ENCODE peak calls at places on chromosomes 12 and 14, in four cellular contexts. F is endothelial cell of umbilical vein, R is HepG2, V is K562. D is an unnamed sample.
A peak's percentile ranks its signal among the peaks of the same experiment; 100 is the strongest.

GRCh38 chr12:3692616-3693365 is 60.1 kb downstream of the CRACR2A start:
- DNase-seq in F (no peak), R (no peak), V (no peak), D (no peak)

GRCh38 chr12:25322918-25323773 is 72.4 kb upstream of the KRAS start:
- DNase-seq in R (no peak), V (no peak), F (peak; percentile 80), D (no peak)

GRCh38 chr14:92475451-92476187 is 38.0 kb upstream of the RIN3 start:
- DNase-seq in V (no peak), R (peak; percentile 41), F (peak; percentile 52), D (no peak)

GRCh38 chr12:116274552-116275375 is 2.7 kb downstream of the MED13L start:
- DNase-seq in V (no peak), R (no peak), F (no peak), D (no peak)

GRCh38 chr12:111443586-111443985 is 37.9 kb downstream of the SH2B3 start:
- DNase-seq in R (no peak), V (no peak), F (no peak), D (no peak)

GRCh38 chr12:25323774-25324086 is 73.0 kb upstream of the KRAS start:
- DNase-seq in V (no peak), R (no peak), F (no peak), D (no peak)

GRCh38 chr14:24365600-24366374 is 2.2 kb upstream of the NFATC4 start:
- DNase-seq in R (peak; percentile 93), V (no peak), F (peak; percentile 97), D (no peak)

GRCh38 chr12:30003321-30003720 is 219.6 kb upstream of the TMTC1 start:
- DNase-seq in R (no peak), V (no peak), F (no peak), D (no peak)

GRCh38 chr12:1222858-1223644 is 232.0 kb downstream of the ERC1 start:
- DNase-seq in V (no peak), F (no peak), R (no peak), D (no peak)

GRCh38 chr14:32559595-32559994 is 230.5 kb downstream of the AKAP6 start:
- DNase-seq in F (no peak), R (no peak), V (no peak), D (no peak)

DNA sequence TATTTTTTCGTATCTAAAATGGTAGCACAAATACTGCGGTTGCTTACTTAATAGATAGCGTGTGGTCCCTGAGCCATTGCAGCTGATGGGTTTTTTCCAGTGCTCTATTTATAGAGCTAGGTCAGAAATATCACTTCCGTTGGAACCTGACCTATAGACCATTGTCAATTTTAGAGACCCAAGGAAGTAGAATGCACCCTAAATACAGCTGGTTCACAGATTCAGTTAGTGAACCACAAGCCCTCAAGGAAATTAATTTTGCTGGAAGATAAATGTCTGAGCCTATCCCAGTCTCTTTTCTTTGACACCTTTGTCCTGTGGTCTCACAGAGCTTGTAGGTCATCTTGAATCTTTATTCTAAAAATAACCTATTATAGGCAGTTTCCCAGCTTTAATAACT is 391.0 kb downstream of the ZFP36L1 start:
- DNase-seq in V (no peak), R (no peak), F (no peak), D (no peak)
- TF ChIP-seq POLR2AphosphoS5 in V (no peak), R (no peak), F (no peak), D (no peak)

DNA sequence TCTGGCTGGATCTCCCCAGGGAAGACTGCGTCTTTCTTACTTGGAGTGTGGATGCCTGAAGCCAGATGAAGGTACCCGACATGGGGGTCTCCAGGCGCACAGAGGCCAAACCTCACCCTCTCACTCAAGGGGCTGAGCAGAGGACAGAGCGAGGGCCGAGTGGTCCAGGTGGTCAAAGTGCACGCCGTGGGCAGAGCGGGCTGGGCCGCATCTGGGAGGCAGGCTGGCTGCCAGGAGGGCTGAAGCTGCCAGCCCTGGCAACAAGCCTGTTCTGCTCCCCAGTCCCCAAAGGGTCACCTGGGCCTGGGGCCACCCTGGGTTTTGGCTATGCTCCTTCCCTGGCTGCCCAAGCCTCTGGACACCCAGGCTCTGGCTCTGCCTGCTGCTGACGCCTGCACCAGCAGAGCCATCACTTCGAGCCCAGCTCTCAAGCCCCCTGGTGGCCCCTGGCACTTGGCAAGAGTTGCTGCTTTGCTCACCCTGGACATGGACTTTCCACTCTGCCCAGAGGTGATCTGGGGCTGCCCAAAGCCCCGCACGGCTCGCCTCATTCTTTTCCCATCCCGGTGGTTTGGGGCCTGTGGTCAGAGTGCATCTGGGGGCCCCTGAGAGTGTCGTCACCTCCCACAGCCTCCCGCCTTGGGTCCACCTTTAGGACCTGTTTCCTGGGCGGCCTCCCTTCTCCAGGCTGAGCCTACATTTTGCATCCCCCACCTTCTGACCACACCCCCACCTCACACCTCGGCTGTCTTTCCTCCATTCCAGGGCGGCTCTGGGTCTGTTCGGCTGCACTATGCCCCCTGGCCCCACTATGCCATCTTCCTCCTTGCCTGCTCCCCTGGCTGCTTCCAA is 2.8 kb downstream of the ADSS1 start:
- DNase-seq in R (peak; percentile 74), F (no peak), V (no peak), D (no peak)
- TF ChIP-seq EZH2 in R (no peak), F (no peak), V (no peak), D (no peak)

GRCh38 chr12:67241482-67241881 is 27.7 kb upstream of the CAND1 start:
- DNase-seq in F (no peak), V (no peak), R (no peak), D (no peak)

GRCh38 chr12:67239061-67239460 is 30.1 kb upstream of the CAND1 start:
- DNase-seq in F (no peak), V (no peak), R (no peak), D (no peak)

DNA sequence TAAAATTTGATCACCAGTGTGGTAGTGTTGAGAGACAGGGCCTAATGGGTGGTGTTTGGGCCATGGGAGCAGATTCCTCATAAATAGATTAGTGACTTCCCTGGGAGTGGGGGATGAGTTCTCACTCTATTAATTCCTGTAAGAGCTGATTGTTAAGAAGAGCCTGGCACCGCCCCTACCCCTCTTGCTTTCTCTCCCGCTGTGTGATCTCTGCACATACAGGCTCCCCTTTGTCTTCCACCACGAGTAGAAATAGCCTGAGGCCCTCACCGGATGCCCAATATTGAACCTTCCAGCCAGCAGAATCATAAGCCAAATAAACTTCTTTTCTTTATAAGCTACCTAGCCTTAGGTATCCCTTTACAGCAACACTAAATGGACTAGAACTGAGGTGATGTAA is 31.9 kb upstream of the CAND1 start:
- DNase-seq in R (peak; percentile 28), V (no peak), F (no peak), D (no peak)
- H3K9ac ChIP-seq in R (no peak overlapping the region), V (no peak overlapping the region), F (no peak overlapping the region), D (no peak overlapping the region)

GRCh38 chr14:84874436-84874835 is 655.5 kb upstream of the FLRT2 start:
- DNase-seq in F (no peak), V (no peak), R (no peak), D (no peak)
- TF ChIP-seq POLR2AphosphoS5 in F (no peak), V (no peak), R (no peak), D (no peak)

GRCh38 chr12:46892887-46893286 is 67.1 kb upstream of the SLC38A4 start:
- DNase-seq in F (no peak), V (no peak), R (no peak), D (no peak)
- TF ChIP-seq EZH2 in F (no peak), V (no peak), R (no peak), D (no peak)

DNA sequence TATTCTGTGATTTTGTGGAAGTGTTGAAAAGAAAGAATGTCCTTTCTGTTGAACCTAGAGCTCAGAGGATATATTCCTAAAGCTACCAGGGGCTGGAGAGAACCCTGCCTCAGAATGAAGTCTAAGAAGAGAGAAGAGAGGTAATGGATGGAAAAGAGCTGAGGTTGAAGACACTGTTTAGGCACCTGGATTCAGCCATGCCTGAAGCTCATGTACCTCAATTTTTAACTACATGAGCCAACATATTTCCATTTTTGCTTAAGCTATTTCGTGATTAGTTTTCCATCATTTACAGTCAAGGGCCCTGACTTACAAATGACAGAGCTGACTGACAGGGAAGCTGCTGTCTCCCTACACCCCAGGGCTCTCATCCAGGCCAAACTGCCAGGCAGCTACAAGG is 10.7 kb downstream of the CAMKK2 start:
- DNase-seq in V (no peak), R (no peak), F (no peak), D (no peak)
- H3K9ac ChIP-seq in V (no peak overlapping the region), R (no peak overlapping the region), F (no peak overlapping the region), D (no peak overlapping the region)

GRCh38 chr12:6951551-6952120 is 480 bp downstream of the PTPN6 start:
- DNase-seq in F (no peak), R (no peak), V (no peak), D (no peak)

GRCh38 chr12:6953417-6954315 is 2.5 kb downstream of the PTPN6 start:
- DNase-seq in V (no peak), R (no peak), F (peak; percentile 46), D (no peak)

GRCh38 chr12:6952121-6952859 is 1.1 kb downstream of the PTPN6 start:
- DNase-seq in R (no peak), F (no peak), V (no peak), D (no peak)

GRCh38 chr12:6954316-6954710 is 3.2 kb downstream of the PTPN6 start:
- DNase-seq in R (no peak), V (no peak), F (no peak), D (no peak)

GRCh38 chr12:6952860-6953416 is 1.8 kb downstream of the PTPN6 start:
- DNase-seq in R (no peak), F (no peak), V (no peak), D (no peak)
- TF ChIP-seq POLR2AphosphoS5 in R (no peak), F (no peak), V (no peak), D (no peak)

DNA sequence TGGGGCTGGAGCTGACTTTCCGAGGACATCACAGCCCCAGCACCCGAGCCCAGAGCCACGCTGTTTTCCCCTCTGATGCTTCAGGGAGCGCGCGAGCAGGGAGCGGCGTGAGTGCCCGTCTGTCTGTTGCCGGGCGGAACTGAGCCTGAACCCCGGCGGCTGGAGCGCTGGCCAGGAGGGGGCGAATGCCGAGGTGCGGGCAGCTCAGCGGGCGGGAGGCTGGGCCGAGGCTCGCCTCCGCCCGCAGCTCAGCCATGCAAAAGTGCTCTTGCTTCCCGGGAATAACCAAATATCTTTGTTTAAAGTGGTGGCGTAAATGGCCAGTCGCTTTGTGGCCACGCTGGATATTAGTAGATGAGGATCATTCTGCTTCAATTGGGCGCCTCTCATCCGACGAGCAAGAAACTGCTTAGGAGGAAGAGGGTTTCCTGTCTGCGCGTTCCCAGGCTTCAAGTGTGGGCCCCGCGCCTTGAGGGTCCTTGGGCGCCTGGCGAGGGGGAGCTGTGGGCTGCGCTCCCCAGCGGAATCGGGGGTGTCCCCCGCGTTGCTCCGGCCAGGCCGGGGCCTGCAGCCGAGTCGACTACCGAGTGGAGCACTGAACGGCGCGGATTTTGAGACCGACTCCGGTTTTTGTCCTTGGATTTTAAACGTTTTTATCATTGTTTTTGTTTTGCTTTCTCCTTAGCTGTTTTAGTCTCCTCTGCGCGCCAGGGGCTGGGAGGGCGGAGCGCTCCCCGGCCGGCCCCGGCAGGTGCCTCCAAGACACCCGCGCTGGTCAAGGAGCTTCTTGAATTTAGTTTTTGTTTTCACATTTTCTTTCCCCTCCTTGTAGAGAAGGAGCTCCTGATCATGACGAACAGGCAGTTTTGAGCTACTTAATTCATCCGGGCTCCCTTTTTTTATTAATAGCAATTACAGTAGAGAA is 831 bp upstream of the NKX2-1 start:
- DNase-seq in F (peak; percentile 6), R (peak; percentile 44), V (peak; percentile 36), D (no peak)
- TF ChIP-seq EZH2 in F (peak; percentile 86), R (peak; percentile 99), V (no peak), D (no peak)

DNA sequence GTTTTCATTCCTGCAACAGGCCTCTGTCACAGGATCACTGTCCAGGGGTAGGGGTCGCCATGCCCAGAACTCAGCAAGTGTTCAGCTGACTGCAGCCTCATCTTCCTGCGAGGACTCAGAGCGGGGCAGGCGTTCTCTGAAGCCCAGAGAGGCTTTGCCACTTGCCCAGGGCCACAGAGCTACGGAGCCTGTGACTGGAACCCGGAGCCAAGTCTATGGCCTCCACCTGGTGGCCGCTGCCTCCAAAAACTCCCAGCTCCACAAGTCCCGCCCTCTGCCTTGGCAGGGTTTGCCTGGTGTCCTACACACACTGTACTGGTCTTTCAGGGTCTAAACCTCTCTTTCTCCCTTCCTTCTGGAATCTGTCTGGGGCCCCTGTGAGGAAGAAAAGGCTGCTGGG is 8.7 kb upstream of the PPP1R13B start:
- DNase-seq in V (no peak), R (no peak), F (no peak), D (no peak)
- H3K9ac ChIP-seq in V (no peak overlapping the region), R (peak overlapping the region; percentile 78), F (no peak overlapping the region), D (no peak overlapping the region)